ENCODE peak calls at places on chromosomes 16 and 17, in six cellular contexts. One of them, this sample, is unnamed. For H3K4me1, the result is how much of the 10 kb centered on the place peaks cover.

GRCh38 chr17:61400058-61400785 is 579 bp downstream of the TBX2 start:
- DNase-seq in CD4-positive, alpha-beta memory T cell: no peak
- DNase-seq in IMR-90: peak
- DNase-seq in aorta: peak
- DNase-seq in GM12878: no peak
- DNase-seq in ovary: no peak
- DNase-seq in this sample: no peak

GRCh38 chr17:63381101-63381729 is 64.9 kb downstream of the CYB561 start:
- DNase-seq in IMR-90: peak
- DNase-seq in ovary: no peak
- DNase-seq in GM12878: no peak
- DNase-seq in CD4-positive, alpha-beta memory T cell: no peak
- DNase-seq in aorta: no peak
- DNase-seq in this sample: no peak

GRCh38 chr17:47735536-47736011 is 2.5 kb downstream of the TBX21 start:
- DNase-seq in aorta: peak
- DNase-seq in IMR-90: no peak
- DNase-seq in ovary: no peak
- DNase-seq in CD4-positive, alpha-beta memory T cell: no peak
- DNase-seq in GM12878: peak
- DNase-seq in this sample: no peak

GRCh38 chr16:17058471-17058870 is 412.3 kb downstream of the XYLT1 start:
- DNase-seq in aorta: no peak
- DNase-seq in GM12878: no peak
- DNase-seq in CD4-positive, alpha-beta memory T cell: no peak
- DNase-seq in ovary: no peak
- DNase-seq in IMR-90: no peak
- DNase-seq in this sample: no peak

GRCh38 chr17:2243953-2244352 is 59.6 kb downstream of the SMG6 start:
- DNase-seq in IMR-90: peak
- DNase-seq in CD4-positive, alpha-beta memory T cell: no peak
- DNase-seq in ovary: no peak
- DNase-seq in aorta: no peak
- DNase-seq in GM12878: no peak
- DNase-seq in this sample: no peak

GRCh38 chr17:73356561-73357170 is 44.9 kb upstream of the CDC42EP4 start:
- DNase-seq in IMR-90: no peak
- DNase-seq in aorta: no peak
- DNase-seq in ovary: no peak
- DNase-seq in CD4-positive, alpha-beta memory T cell: no peak
- DNase-seq in GM12878: no peak
- DNase-seq in this sample: no peak

GRCh38 chr16:56930516-56931252 is 1.3 kb upstream of the HERPUD1 start:
- DNase-seq in IMR-90: no peak
- DNase-seq in ovary: no peak
- DNase-seq in aorta: no peak
- DNase-seq in CD4-positive, alpha-beta memory T cell: no peak
- DNase-seq in GM12878: no peak
- DNase-seq in this sample: no peak

GRCh38 chr16:49510676-49511305 is 137.2 kb downstream of the C16orf78 start:
- DNase-seq in CD4-positive, alpha-beta memory T cell: no peak
- DNase-seq in ovary: no peak
- DNase-seq in aorta: peak
- DNase-seq in GM12878: no peak
- DNase-seq in IMR-90: no peak
- DNase-seq in this sample: no peak

GRCh38 chr17:36616391-36617029 is 15.1 kb downstream of the MRM1 start:
- DNase-seq in GM12878: no peak
- DNase-seq in CD4-positive, alpha-beta memory T cell: no peak
- DNase-seq in aorta: no peak
- DNase-seq in ovary: no peak
- DNase-seq in IMR-90: no peak
- DNase-seq in this sample: no peak

GRCh38 chr17:14125518-14126125 is 56.3 kb downstream of the COX10 start:
- DNase-seq in IMR-90: no peak
- DNase-seq in CD4-positive, alpha-beta memory T cell: no peak
- DNase-seq in ovary: no peak
- DNase-seq in aorta: no peak
- DNase-seq in GM12878: no peak
- DNase-seq in this sample: no peak

GRCh38 chr17:38751144-38751802 is 1.3 kb upstream of the PSMB3 start:
- DNase-seq in IMR-90: peak
- DNase-seq in ovary: no peak
- DNase-seq in aorta: no peak
- DNase-seq in GM12878: no peak
- DNase-seq in CD4-positive, alpha-beta memory T cell: no peak
- DNase-seq in this sample: no peak

GRCh38 chr16:66486773-66487579 is 59.9 kb downstream of the BEAN1 start:
- DNase-seq in ovary: no peak
- DNase-seq in aorta: peak
- DNase-seq in IMR-90: peak
- DNase-seq in CD4-positive, alpha-beta memory T cell: no peak
- DNase-seq in GM12878: no peak
- DNase-seq in this sample: no peak

GRCh38 chr17:46832945-46833839 is 14.7 kb upstream of the WNT3 start:
- DNase-seq in CD4-positive, alpha-beta memory T cell: no peak
- DNase-seq in ovary: no peak
- DNase-seq in IMR-90: peak
- DNase-seq in GM12878: no peak
- DNase-seq in aorta: no peak
- DNase-seq in this sample: no peak

GRCh38 chr16:62950351-62950750 is 914.1 kb upstream of the CDH8 start:
- DNase-seq in aorta: no peak
- DNase-seq in IMR-90: no peak
- DNase-seq in CD4-positive, alpha-beta memory T cell: no peak
- DNase-seq in ovary: no peak
- DNase-seq in GM12878: no peak
- DNase-seq in this sample: no peak

GRCh38 chr17:71757156-71757555 is 363.7 kb upstream of the SOX9 start:
- DNase-seq in ovary: no peak
- DNase-seq in CD4-positive, alpha-beta memory T cell: no peak
- DNase-seq in IMR-90: no peak
- DNase-seq in aorta: no peak
- DNase-seq in GM12878: no peak
- DNase-seq in this sample: no peak

GRCh38 chr16:1188781-1189189 is 35.9 kb downstream of the CACNA1H start:
- DNase-seq in GM12878: no peak
- DNase-seq in ovary: peak
- DNase-seq in aorta: peak
- DNase-seq in CD4-positive, alpha-beta memory T cell: peak
- DNase-seq in IMR-90: peak
- DNase-seq in this sample: peak

GRCh38 chr17:42354956-42355843 is 33.0 kb downstream of the STAT3 start:
- DNase-seq in CD4-positive, alpha-beta memory T cell: no peak
- DNase-seq in aorta: no peak
- DNase-seq in GM12878: no peak
- DNase-seq in IMR-90: no peak
- DNase-seq in ovary: no peak
- DNase-seq in this sample: no peak

GRCh38 chr16:61862756-61863155 is 173.5 kb downstream of the CDH8 start:
- DNase-seq in aorta: no peak
- DNase-seq in ovary: no peak
- DNase-seq in IMR-90: no peak
- DNase-seq in GM12878: no peak
- DNase-seq in CD4-positive, alpha-beta memory T cell: no peak
- DNase-seq in this sample: no peak

GRCh38 chr16:23351360-23351759 is 49.3 kb downstream of the SCNN1B start:
- DNase-seq in GM12878: no peak
- DNase-seq in ovary: no peak
- DNase-seq in aorta: peak
- DNase-seq in IMR-90: no peak
- DNase-seq in CD4-positive, alpha-beta memory T cell: no peak
- DNase-seq in this sample: no peak

GRCh38 chr17:56793947-56794346 is 39.8 kb downstream of the C17orf67 start:
- DNase-seq in aorta: no peak
- DNase-seq in CD4-positive, alpha-beta memory T cell: no peak
- DNase-seq in GM12878: no peak
- DNase-seq in ovary: no peak
- DNase-seq in IMR-90: no peak
- DNase-seq in this sample: no peak

GRCh38 chr17:37089998-37090397 is 141.2 kb downstream of the AATF start:
- DNase-seq in GM12878: peak
- DNase-seq in aorta: no peak
- DNase-seq in CD4-positive, alpha-beta memory T cell: peak
- DNase-seq in IMR-90: no peak
- DNase-seq in ovary: no peak
- DNase-seq in this sample: peak

GRCh38 chr17:40607641-40608040 is 40.0 kb downstream of the SMARCE1 start:
- DNase-seq in IMR-90: no peak
- DNase-seq in GM12878: no peak
- DNase-seq in ovary: no peak
- DNase-seq in CD4-positive, alpha-beta memory T cell: peak
- DNase-seq in aorta: no peak
- DNase-seq in this sample: peak

GRCh38 chr16:81253141-81253540 is 14.7 kb downstream of the BCO1 start:
- DNase-seq in GM12878: no peak
- DNase-seq in ovary: no peak
- DNase-seq in IMR-90: no peak
- DNase-seq in CD4-positive, alpha-beta memory T cell: no peak
- DNase-seq in aorta: no peak
- DNase-seq in this sample: no peak

GRCh38 chr17:17933775-17934174 is 38.4 kb downstream of the TOM1L2 start:
- DNase-seq in ovary: no peak
- DNase-seq in IMR-90: peak
- DNase-seq in CD4-positive, alpha-beta memory T cell: no peak
- DNase-seq in aorta: no peak
- DNase-seq in GM12878: no peak
- DNase-seq in this sample: no peak
- H3K4me1 ChIP-seq in ovary: under half
- H3K4me1 ChIP-seq in IMR-90: under half
- H3K4me1 ChIP-seq in CD4-positive, alpha-beta memory T cell: under half
- H3K4me1 ChIP-seq in aorta: under half
- H3K4me1 ChIP-seq in GM12878: under half
- H3K4me1 ChIP-seq in this sample: under half

DNA sequence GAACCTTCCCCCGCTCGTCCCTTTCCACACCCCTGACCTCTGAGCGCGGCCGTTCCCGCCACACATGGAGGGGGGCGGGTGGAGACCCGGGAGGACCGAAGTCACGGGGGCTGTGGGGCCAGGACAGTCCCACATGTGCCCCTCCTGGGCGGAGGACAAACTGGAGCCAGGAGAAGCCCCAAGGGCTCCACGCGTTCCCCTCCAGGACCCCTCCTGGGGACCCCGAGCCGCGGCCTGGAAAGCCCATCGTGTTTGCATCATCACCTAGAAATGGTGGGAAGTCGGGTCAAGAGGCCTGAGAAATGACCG is 607 bp upstream of the ABR start:
- DNase-seq in GM12878: no peak
- DNase-seq in IMR-90: no peak
- DNase-seq in ovary: no peak
- DNase-seq in CD4-positive, alpha-beta memory T cell: no peak
- DNase-seq in aorta: no peak
- DNase-seq in this sample: no peak
- H3K4me3 ChIP-seq in GM12878: peak
- H3K4me3 ChIP-seq in IMR-90: peak
- H3K4me3 ChIP-seq in ovary: peak
- H3K4me3 ChIP-seq in CD4-positive, alpha-beta memory T cell: peak
- H3K4me3 ChIP-seq in aorta: peak
- H3K4me3 ChIP-seq in this sample: peak

DNA sequence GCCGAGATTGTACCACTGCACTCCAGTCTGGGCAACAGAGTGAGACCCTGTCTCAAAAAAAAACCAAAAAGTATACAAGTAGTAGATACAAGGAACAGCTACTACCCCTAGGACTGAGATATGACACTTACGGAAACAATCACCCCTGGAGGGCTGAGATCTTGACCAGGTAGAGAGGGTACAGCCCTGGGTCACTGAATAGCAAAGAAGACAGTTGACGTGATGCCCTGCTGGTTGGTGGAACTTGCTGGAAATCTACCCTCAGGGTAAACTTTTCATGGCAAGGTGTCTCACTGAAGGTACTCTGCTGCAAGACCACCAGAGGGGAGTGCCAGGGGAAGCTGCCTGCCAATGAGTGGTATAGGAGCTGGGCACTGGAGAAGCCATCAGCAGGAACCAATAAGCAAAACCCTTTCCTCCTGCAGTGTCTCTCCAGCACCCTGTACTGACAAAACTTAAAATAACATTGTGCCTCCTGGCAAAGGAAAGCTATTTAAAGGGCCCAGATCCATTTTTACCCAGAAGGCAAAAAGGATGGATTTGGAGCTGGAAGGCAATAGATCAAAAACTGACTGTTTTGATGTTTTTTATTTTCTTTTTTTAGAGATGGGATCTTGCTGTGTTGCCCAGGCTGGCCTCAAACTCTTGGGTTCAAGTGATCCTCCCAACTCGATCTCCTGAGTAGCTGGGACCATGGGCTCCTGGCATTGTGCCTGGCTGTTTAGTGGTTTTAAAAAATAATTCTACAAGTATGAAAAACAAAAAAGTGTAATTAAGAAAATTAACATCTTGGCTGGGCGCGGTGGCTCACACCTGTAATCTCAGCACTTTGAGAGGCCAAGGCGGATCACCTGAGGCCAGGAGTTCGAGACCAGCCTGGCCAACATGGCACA is 11.3 kb upstream of the PDXDC1 start:
- DNase-seq in IMR-90: no peak
- DNase-seq in aorta: no peak
- DNase-seq in GM12878: no peak
- DNase-seq in CD4-positive, alpha-beta memory T cell: no peak
- DNase-seq in ovary: peak
- DNase-seq in this sample: no peak
- H3K27ac ChIP-seq in IMR-90: no peak
- H3K27ac ChIP-seq in aorta: no peak
- H3K27ac ChIP-seq in GM12878: no peak
- H3K27ac ChIP-seq in CD4-positive, alpha-beta memory T cell: no peak
- H3K27ac ChIP-seq in ovary: no peak
- H3K27ac ChIP-seq in this sample: no peak

GRCh38 chr16:67533024-67533560 is 4.5 kb downstream of the RIPOR1 start:
- DNase-seq in aorta: no peak
- DNase-seq in CD4-positive, alpha-beta memory T cell: no peak
- DNase-seq in ovary: no peak
- DNase-seq in IMR-90: no peak
- DNase-seq in GM12878: no peak
- DNase-seq in this sample: no peak

GRCh38 chr16:67531247-67531646 is 2.6 kb downstream of the RIPOR1 start:
- DNase-seq in ovary: no peak
- DNase-seq in CD4-positive, alpha-beta memory T cell: no peak
- DNase-seq in IMR-90: no peak
- DNase-seq in aorta: no peak
- DNase-seq in GM12878: no peak
- DNase-seq in this sample: no peak

GRCh38 chr16:67537270-67537635 is 8.6 kb downstream of the RIPOR1 start:
- DNase-seq in ovary: peak
- DNase-seq in GM12878: no peak
- DNase-seq in CD4-positive, alpha-beta memory T cell: peak
- DNase-seq in aorta: peak
- DNase-seq in IMR-90: peak
- DNase-seq in this sample: no peak

GRCh38 chr16:67535201-67535600 is 6.6 kb downstream of the RIPOR1 start:
- DNase-seq in GM12878: no peak
- DNase-seq in IMR-90: no peak
- DNase-seq in ovary: no peak
- DNase-seq in CD4-positive, alpha-beta memory T cell: no peak
- DNase-seq in aorta: no peak
- DNase-seq in this sample: no peak

DNA sequence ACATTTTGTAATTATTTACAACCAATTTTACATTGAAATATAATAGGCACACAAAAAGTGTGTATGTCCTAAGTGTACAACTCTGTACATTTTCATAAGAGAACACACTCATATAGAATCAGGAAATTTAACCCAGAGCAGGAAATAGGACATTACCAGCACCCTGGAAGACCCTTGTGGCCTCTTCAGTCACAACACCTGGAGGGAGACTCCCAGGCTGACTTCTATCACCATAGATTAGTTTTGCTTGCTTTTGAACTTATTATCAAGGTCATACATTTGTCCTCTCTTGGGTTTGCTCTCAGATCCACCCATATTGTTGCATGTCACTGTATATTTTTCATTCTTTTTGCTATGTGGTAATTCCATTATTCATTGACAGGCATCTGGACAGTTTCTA is 5.8 kb downstream of the RIPOR1 start:
- DNase-seq in GM12878: no peak
- DNase-seq in ovary: no peak
- DNase-seq in CD4-positive, alpha-beta memory T cell: no peak
- DNase-seq in aorta: no peak
- DNase-seq in IMR-90: no peak
- DNase-seq in this sample: no peak
- H3K4me1 ChIP-seq in GM12878: under half
- H3K4me1 ChIP-seq in ovary: under half
- H3K4me1 ChIP-seq in CD4-positive, alpha-beta memory T cell: under half
- H3K4me1 ChIP-seq in aorta: under half
- H3K4me1 ChIP-seq in IMR-90: under half
- H3K4me1 ChIP-seq in this sample: under half